ENCODE peak calls at places on chromosomes 7 and 10, in six cellular contexts. N, J, G, T, Q and X are unnamed samples.

GRCh38 chr10:58082248-58082647 is 185.4 kb downstream of the IPMK start:
- DNase-seq in N (no peak), J (no peak), G (no peak), T (no peak), Q (no peak), X (no peak)

GRCh38 chr7:192701-193536 is 548 bp downstream of the FAM20C start:
- DNase-seq in N (no peak), J (peak), G (no peak), T (peak), Q (no peak), X (no peak)

GRCh38 chr7:115816318-115816974 is 214.1 kb downstream of the TFEC start:
- DNase-seq in N (no peak), J (no peak), G (no peak), T (no peak), Q (no peak), X (no peak)

GRCh38 chr7:133934262-133934973 is 192.7 kb upstream of the LRGUK start:
- DNase-seq in N (no peak), J (no peak), G (no peak), T (no peak), Q (no peak), X (no peak)

GRCh38 chr7:79227035-79227434 is 226.4 kb downstream of the MAGI2 start:
- DNase-seq in N (no peak), J (peak), G (no peak), T (no peak), Q (peak), X (no peak)

GRCh38 chr7:96825285-96825684 is 115.6 kb upstream of the SEM1 start:
- DNase-seq in N (no peak), J (no peak), G (no peak), T (no peak), Q (no peak), X (no peak)

GRCh38 chr7:26156454-26157365 is 4.7 kb downstream of the NFE2L3 start:
- DNase-seq in N (peak), J (peak), G (no peak), T (no peak), Q (peak), X (peak)

GRCh38 chr10:7388602-7389001 is 22.2 kb downstream of the SFMBT2 start:
- DNase-seq in N (no peak), J (no peak), G (no peak), T (no peak), Q (no peak), X (peak)

GRCh38 chr10:11560076-11560709 is 51.3 kb downstream of the USP6NL start:
- DNase-seq in N (peak), J (no peak), G (no peak), T (no peak), Q (no peak), X (no peak)

GRCh38 chr7:73908123-73908611 is 47.2 kb downstream of the TMEM270 start:
- DNase-seq in N (no peak), J (no peak), G (no peak), T (no peak), Q (no peak), X (no peak)

GRCh38 chr10:104325436-104326430 is 12.5 kb downstream of the ITPRIP start:
- DNase-seq in N (no peak), J (no peak), G (no peak), T (no peak), Q (no peak), X (no peak)

GRCh38 chr7:136405931-136406777 is 429.0 kb upstream of the MTPN start:
- DNase-seq in N (peak), J (peak), G (peak), T (peak), Q (peak), X (peak)

GRCh38 chr7:31311465-31312074 is 29.0 kb downstream of the NEUROD6 start:
- DNase-seq in N (no peak), J (no peak), G (no peak), T (no peak), Q (no peak), X (no peak)

GRCh38 chr10:116785867-116786266 is 43.5 kb upstream of the HSPA12A start:
- DNase-seq in N (no peak), J (no peak), G (no peak), T (no peak), Q (no peak), X (no peak)

GRCh38 chr7:127064-127598 is 65.2 kb upstream of the FAM20C start:
- DNase-seq in N (no peak), J (no peak), G (no peak), T (no peak), Q (no peak), X (no peak)

GRCh38 chr7:35869810-35870209 is 69.0 kb downstream of the SEPTIN7 start:
- DNase-seq in N (no peak), J (peak), G (peak), T (no peak), Q (peak), X (no peak)

GRCh38 chr7:92633211-92633906 is 43.2 kb upstream of the FAM133B start:
- DNase-seq in N (no peak), J (peak), G (peak), T (peak), Q (peak), X (peak)

GRCh38 chr10:81730901-81731300 is 144.1 kb upstream of the NRG3 start:
- DNase-seq in N (no peak), J (no peak), G (no peak), T (no peak), Q (no peak), X (no peak)

GRCh38 chr10:28623483-28623882 is 53.8 kb upstream of the BAMBI start:
- DNase-seq in N (no peak), J (no peak), G (no peak), T (no peak), Q (no peak), X (no peak)

GRCh38 chr10:126094537-126094936 is 198.2 kb downstream of the FANK1 start:
- DNase-seq in N (no peak), J (no peak), G (no peak), T (no peak), Q (no peak), X (no peak)

GRCh38 chr10:100518761-100519241 is 860 bp downstream of the SEC31B start:
- DNase-seq in N (peak), J (peak), G (peak), T (peak), Q (no peak), X (peak)

GRCh38 chr10:132904814-132905649 is 37.3 kb downstream of the CFAP46 start:
- DNase-seq in N (no peak), J (no peak), G (no peak), T (no peak), Q (no peak), X (peak)

GRCh38 chr7:115471891-115472290 is 550.0 kb downstream of the MDFIC start:
- DNase-seq in N (no peak), J (peak), G (no peak), T (no peak), Q (no peak), X (no peak)

GRCh38 chr7:154909241-154910105 is 93.5 kb downstream of the PAXIP1 start:
- DNase-seq in N (no peak), J (no peak), G (no peak), T (no peak), Q (no peak), X (no peak)

GRCh38 chr7:150356265-150356897 is 12.2 kb upstream of the REPIN1 start:
- DNase-seq in N (peak), J (peak), G (no peak), T (no peak), Q (no peak), X (peak)

GRCh38 chr7:128841961-128842673 is 11.9 kb downstream of the FLNC start:
- DNase-seq in N (peak), J (peak), G (no peak), T (peak), Q (no peak), X (peak)

GRCh38 chr10:60003709-60004191 is 97.4 kb upstream of the CCDC6 start:
- DNase-seq in N (no peak), J (no peak), G (no peak), T (no peak), Q (no peak), X (no peak)

GRCh38 chr7:101900103-101900502 is 82.7 kb downstream of the CUX1 start:
- DNase-seq in N (no peak), J (peak), G (peak), T (no peak), Q (no peak), X (no peak)

GRCh38 chr10:97463363-97464132 is 17.6 kb downstream of the ZDHHC16 start:
- DNase-seq in N (peak), J (peak), G (peak), T (peak), Q (no peak), X (peak)

GRCh38 chr10:115417585-115418265 is 324.6 kb downstream of the ATRNL1 start:
- DNase-seq in N (peak), J (peak), G (no peak), T (no peak), Q (peak), X (peak)
- TF ChIP-seq CTCF in N (peak), J (peak), G (no peak), T (peak), Q (peak), X (no peak)

GRCh38 chr10:22253578-22253882 is 35.7 kb upstream of the EBLN1 start:
- DNase-seq in N (no peak), J (no peak), G (peak), T (peak), Q (no peak), X (peak)

GRCh38 chr10:22258471-22258870 is 40.7 kb upstream of the EBLN1 start:
- DNase-seq in N (no peak), J (no peak), G (no peak), T (no peak), Q (no peak), X (no peak)

GRCh38 chr10:22263106-22263505 is 45.3 kb upstream of the EBLN1 start:
- DNase-seq in N (no peak), J (no peak), G (no peak), T (no peak), Q (no peak), X (no peak)

DNA sequence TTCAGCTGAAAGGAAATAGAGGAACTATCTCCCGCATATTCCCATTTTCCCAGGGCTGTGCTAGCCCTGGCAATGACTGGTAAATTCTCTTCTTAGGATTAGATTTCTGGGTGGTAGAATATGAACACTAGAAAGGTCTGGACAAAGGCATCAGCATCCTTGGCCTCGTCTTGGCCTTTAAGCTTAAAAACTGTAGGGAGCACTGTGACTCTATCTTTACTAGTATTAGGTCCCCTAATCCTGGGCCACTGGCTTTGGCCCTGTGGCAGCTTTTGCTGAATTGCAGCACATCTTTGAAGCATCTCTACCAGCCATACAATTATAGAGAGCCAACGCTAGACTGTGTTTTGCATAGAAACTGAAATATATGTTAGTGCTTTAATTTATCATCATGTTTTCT is 41.5 kb upstream of the EBLN1 start:
- DNase-seq in N (peak), J (peak), G (no peak), T (no peak), Q (no peak), X (peak)
- TF ChIP-seq CTCF in N (peak), J (peak), G (no peak), T (no peak), Q (no peak), X (no peak)

DNA sequence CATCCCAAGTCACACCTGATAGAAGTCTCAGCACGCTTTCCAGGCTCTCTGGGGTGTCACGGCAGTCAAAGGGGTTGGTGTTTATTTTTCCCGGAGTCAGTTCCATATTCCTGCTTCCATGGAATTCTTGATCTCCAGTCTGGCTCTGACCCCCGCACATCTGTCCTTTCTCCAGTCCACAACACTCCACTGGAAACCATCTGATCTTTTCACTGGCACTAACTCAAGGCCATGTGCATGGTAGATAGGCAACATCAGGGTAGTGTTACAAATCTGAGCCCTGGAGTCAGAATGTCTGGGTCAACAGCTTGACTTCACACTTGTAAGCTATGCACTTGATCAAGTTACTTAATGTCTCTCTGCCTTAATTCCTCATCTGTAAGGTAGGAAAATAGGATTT is 176.2 kb downstream of the WDR11 start:
- DNase-seq in N (no peak), J (no peak), G (no peak), T (no peak), Q (no peak), X (no peak)
- TF ChIP-seq CTCF in N (no peak), J (no peak), G (no peak), T (no peak), Q (no peak), X (no peak)

GRCh38 chr7:157875230-157876179 is 538.7 kb downstream of the DNAJB6 start:
- DNase-seq in N (no peak), J (no peak), G (no peak), T (no peak), Q (no peak), X (peak)
- TF ChIP-seq CTCF in N (peak), J (no peak), G (peak), T (peak), Q (no peak), X (peak)

DNA sequence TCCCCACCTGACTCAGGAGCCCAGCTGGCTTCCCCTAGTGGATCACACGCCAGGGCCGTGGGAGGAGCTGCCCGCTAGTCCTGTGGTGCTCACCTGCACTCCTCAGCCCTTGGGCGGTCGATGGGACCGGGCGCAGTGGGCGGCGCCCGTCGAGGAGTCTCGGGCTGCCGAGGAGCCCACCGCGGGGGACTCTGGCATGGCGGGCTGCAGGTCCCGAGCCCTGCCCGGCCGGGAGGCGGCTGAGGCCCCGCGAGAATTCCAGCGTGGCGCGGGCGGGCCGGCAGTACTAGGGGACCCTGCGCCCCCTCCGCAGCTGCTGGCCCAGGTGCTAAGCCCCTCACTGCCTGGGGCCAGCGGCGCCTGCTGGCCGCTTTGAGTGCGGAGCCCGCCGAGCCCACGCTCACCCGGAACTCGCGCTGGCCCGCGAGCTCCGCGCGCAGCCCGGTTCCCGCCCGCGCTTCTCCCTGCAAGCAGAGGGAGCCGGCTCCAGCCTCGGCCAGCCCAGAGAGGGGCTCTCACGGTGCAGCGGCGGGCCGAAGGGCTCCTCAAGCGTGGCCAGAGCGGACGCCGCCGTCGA is 367.9 kb downstream of the TYW1 start:
- DNase-seq in N (no peak), J (no peak), G (no peak), T (no peak), Q (no peak), X (no peak)
- TF ChIP-seq CTCF in N (no peak), J (no peak), G (no peak), T (no peak), Q (no peak), X (no peak)

GRCh38 chr10:121062040-121062574 is 210.9 kb downstream of the WDR11 start:
- DNase-seq in N (no peak), J (no peak), G (no peak), T (no peak), Q (no peak), X (no peak)
- TF ChIP-seq CTCF in N (no peak), J (no peak), G (no peak), T (no peak), Q (no peak), X (no peak)